ENCODE peak calls at places on chromosomes 2 and 18, in eight cellular contexts. H, T, C, I, Z, B, M and R are unnamed samples.

GRCh38 chr2:15930589-15931513 is 9.5 kb upstream of the MYCN start:
- DNase-seq in H (no peak), T (no peak), C (no peak), I (no peak), Z (no peak), B (no peak), M (no peak), R (no peak)

GRCh38 chr2:136894007-136894634 is 128.8 kb downstream of the THSD7B start:
- DNase-seq in H (no peak), T (no peak), C (no peak), I (no peak), Z (no peak), B (no peak), M (no peak), R (no peak)

GRCh38 chr2:234251326-234252271 is 201.1 kb downstream of the SPP2 start:
- DNase-seq in H (peak), T (no peak), C (peak), I (no peak), Z (no peak), B (no peak), M (peak), R (peak)

GRCh38 chr18:4847066-4847465 is 350.0 kb downstream of the AKAIN1 start:
- DNase-seq in H (no peak), T (no peak), C (no peak), I (no peak), Z (no peak), B (no peak), M (no peak), R (no peak)

GRCh38 chr2:203722411-203722810 is 16.0 kb downstream of the CD28 start:
- DNase-seq in H (peak), T (no peak), C (peak), I (no peak), Z (no peak), B (no peak), M (peak), R (peak)

GRCh38 chr18:27966872-27967271 is 210.1 kb downstream of the CDH2 start:
- DNase-seq in H (no peak), T (no peak), C (peak), I (no peak), Z (no peak), B (no peak), M (peak), R (peak)

GRCh38 chr2:27573452-27573851 is 9.4 kb upstream of the ZNF512 start:
- DNase-seq in H (peak), T (no peak), C (peak), I (no peak), Z (no peak), B (no peak), M (no peak), R (no peak)

GRCh38 chr2:192072261-192072660 is 122.5 kb downstream of the TMEFF2 start:
- DNase-seq in H (no peak), T (no peak), C (no peak), I (no peak), Z (no peak), B (no peak), M (no peak), R (no peak)

GRCh38 chr2:145114726-145115125 is 594.8 kb upstream of the ZEB2 start:
- DNase-seq in H (peak), T (no peak), C (no peak), I (no peak), Z (no peak), B (no peak), M (peak), R (no peak)

GRCh38 chr2:73290049-73290839 is 3.1 kb downstream of the EGR4 start:
- DNase-seq in H (peak), T (no peak), C (peak), I (peak), Z (peak), B (peak), M (peak), R (no peak)

GRCh38 chr2:185012643-185013042 is 414.3 kb downstream of the ZNF804A start:
- DNase-seq in H (peak), T (no peak), C (no peak), I (no peak), Z (no peak), B (peak), M (no peak), R (peak)

GRCh38 chr2:218824004-218824403 is 7.6 kb downstream of the PRKAG3 start:
- DNase-seq in H (no peak), T (no peak), C (no peak), I (no peak), Z (no peak), B (no peak), M (no peak), R (no peak)